ENCODE peak calls at places on chromosomes 4 and X, in seven cellular contexts. B is LNCaP clone FGC; I is stimulated activated naive CD4-positive, alpha-beta T cell; Z is CD8-positive, alpha-beta memory T cell; A is Kasumi-1; W is EL; X is HTR-8/SVneo. F is an unnamed sample.

GRCh38 chr4:85055558-85055957 is 89.1 kb upstream of the WDFY3 start:
- DNase-seq in W (no peak), A (no peak), B (no peak), X (no peak), Z (no peak), I (no peak), F (no peak)

GRCh38 chr4:146567396-146567795 is 45.7 kb upstream of the SLC10A7 start:
- DNase-seq in B (no peak), I (no peak), A (no peak), X (no peak), Z (no peak), W (peak), F (no peak)

GRCh38 chrX:134512566-134512965 is 52.6 kb downstream of the HPRT1 start:
- DNase-seq in W (peak), I (no peak), Z (no peak), B (no peak), X (no peak), A (no peak), F (peak)

GRCh38 chrX:39857780-39858179 is 240.0 kb downstream of the BCOR start:
- DNase-seq in Z (no peak), W (no peak), B (no peak), A (no peak), I (no peak), X (no peak), F (no peak)

GRCh38 chr4:90695411-90695810 is 568.2 kb downstream of the CCSER1 start:
- DNase-seq in X (no peak), A (no peak), I (no peak), Z (no peak), W (no peak), B (peak), F (no peak)

GRCh38 chr4:81467672-81467964 is 4.1 kb downstream of the RASGEF1B start:
- DNase-seq in A (no peak), X (no peak), I (no peak), B (no peak), W (no peak), Z (no peak), F (no peak)

GRCh38 chr4:96912731-96913130 is 1072.8 kb downstream of the PDHA2 start:
- DNase-seq in Z (no peak), W (no peak), X (no peak), B (no peak), A (no peak), I (no peak), F (no peak)

GRCh38 chrX:41621236-41621651 is 67.5 kb upstream of the GPR34 start:
- DNase-seq in X (peak), I (no peak), Z (no peak), B (no peak), A (no peak), W (peak), F (no peak)

GRCh38 chrX:105552395-105552794 is 269.9 kb upstream of the NRK start:
- DNase-seq in B (no peak), I (no peak), X (no peak), Z (no peak), W (no peak), A (no peak), F (no peak)

GRCh38 chr4:96009720-96010119 is 169.8 kb downstream of the PDHA2 start:
- DNase-seq in X (no peak), I (no peak), W (no peak), A (no peak), Z (no peak), B (no peak), F (no peak)

GRCh38 chr4:98643760-98644159 is 14.7 kb downstream of the TSPAN5 start:
- DNase-seq in A (no peak), B (no peak), Z (no peak), I (no peak), X (no peak), W (no peak), F (no peak)

GRCh38 chr4:37737456-37737855 is 51.3 kb upstream of the RELL1 start:
- DNase-seq in W (peak), Z (no peak), I (no peak), X (no peak), B (no peak), A (no peak), F (no peak)

GRCh38 chrX:9730752-9731151 is 34.9 kb downstream of the GPR143 start:
- DNase-seq in I (no peak), X (no peak), W (no peak), B (no peak), A (no peak), Z (no peak), F (no peak)

GRCh38 chrX:100512471-100512870 is 72.3 kb upstream of the TNMD start:
- DNase-seq in X (peak), I (peak), W (peak), B (no peak), A (peak), Z (no peak), F (no peak)

GRCh38 chr4:74391890-74392478 is 27.0 kb downstream of the EREG start:
- DNase-seq in B (no peak), I (no peak), W (no peak), Z (no peak), A (no peak), X (no peak), F (no peak)

GRCh38 chrX:118726887-118727685 is at the start of gene IL13RA1:
- DNase-seq in X (peak), A (peak), B (peak), I (no peak), W (peak), Z (peak), F (peak)

GRCh38 chrX:6203462-6204215 is 25.0 kb downstream of the NLGN4X start:
- DNase-seq in Z (no peak), X (no peak), B (no peak), W (no peak), A (no peak), I (no peak), F (no peak)

GRCh38 chr4:44928785-44929184 is 202.4 kb upstream of the GNPDA2 start:
- DNase-seq in Z (no peak), B (no peak), X (no peak), A (no peak), W (no peak), I (no peak), F (no peak)

GRCh38 chr4:93444860-93445259 is 383.7 kb upstream of the ATOH1 start:
- DNase-seq in X (no peak), A (no peak), Z (no peak), B (no peak), I (no peak), W (no peak), F (no peak)

GRCh38 chrX:148120151-148120550 is 139.0 kb downstream of the FMR1NB start:
- DNase-seq in X (no peak), A (no peak), B (no peak), I (no peak), Z (no peak), W (no peak), F (no peak)

GRCh38 chr4:7966281-7967062 is 26.8 kb upstream of the AFAP1 start:
- DNase-seq in X (no peak), I (no peak), B (no peak), W (no peak), Z (no peak), A (no peak), F (no peak)

GRCh38 chr4:113397114-113397701 is 347.8 kb downstream of the ANK2 start:
- DNase-seq in X (no peak), A (no peak), I (no peak), Z (no peak), W (peak), B (no peak), F (no peak)

GRCh38 chr4:76270776-76271175 is 19.3 kb downstream of the FAM47E start:
- DNase-seq in X (no peak), W (no peak), I (no peak), A (no peak), Z (no peak), B (no peak), F (no peak)